ENCODE peak calls at places on chromosomes 2 and 18, in four cellular contexts. L, E, Z and B are unnamed samples.

GRCh38 chr2:40352321-40353099 is 99.4 kb downstream of the SLC8A1 start:
- DNase-seq in L (no peak), Z (no peak), E (no peak), B (no peak)

GRCh38 chr18:48152549-48152948 is 222.1 kb upstream of the SMAD2 start:
- DNase-seq in E (no peak), Z (no peak), L (no peak), B (no peak)

GRCh38 chr18:69491576-69491975 is 90.9 kb downstream of the DOK6 start:
- DNase-seq in L (no peak), Z (no peak), E (no peak), B (no peak)

GRCh38 chr2:240457223-240458043 is 22.0 kb downstream of the GPC1 start:
- DNase-seq in Z (peak), E (no peak), L (no peak), B (no peak)

GRCh38 chr2:210626849-210627248 is 70.5 kb downstream of the CPS1 start:
- DNase-seq in Z (no peak), L (no peak), E (no peak), B (no peak)

GRCh38 chr2:71925268-71926097 is 222.2 kb downstream of the CYP26B1 start:
- DNase-seq in E (no peak), Z (no peak), L (no peak), B (no peak)

GRCh38 chr18:58015045-58015444 is 29.0 kb upstream of the NEDD4L start:
- DNase-seq in Z (no peak), E (no peak), L (no peak), B (no peak)

GRCh38 chr18:48007955-48008701 is 77.7 kb upstream of the SMAD2 start:
- DNase-seq in L (peak), E (peak), Z (peak), B (no peak)

GRCh38 chr18:4789506-4789905 is 334.4 kb upstream of the DLGAP1 start:
- DNase-seq in L (no peak), Z (no peak), E (no peak), B (no peak)

GRCh38 chr2:150557020-150557644 is 69.7 kb upstream of the RND3 start:
- DNase-seq in E (no peak), Z (no peak), L (no peak), B (no peak)

GRCh38 chr2:69616755-69617154 is 26.8 kb downstream of the AAK1 start:
- DNase-seq in L (peak), E (no peak), Z (no peak), B (no peak)

GRCh38 chr2:113979172-113980128 is 89.6 kb downstream of the ACTR3 start:
- DNase-seq in L (peak), E (no peak), Z (peak), B (no peak)

GRCh38 chr2:68357608-68358337 is 7.3 kb upstream of the PLEK start:
- DNase-seq in Z (peak), E (no peak), L (no peak), B (no peak)

GRCh38 chr2:237097911-237098702 is 12.4 kb downstream of the COPS8 start:
- DNase-seq in Z (no peak), L (no peak), E (no peak), B (no peak)